ENCODE peak calls at places on chromosomes 5 and 9, in seven cellular contexts. W is fibroblast of villous mesenchyme, O is body of pancreas, Q is adrenal gland, J is fibroblast of the aortic adventitia, Z is aorta, C is mammary epithelial cell. I is an unnamed sample.

GRCh38 chr5:81948349-81948748 is 23.5 kb upstream of the ATG10 start:
- DNase-seq in J (peak), Z (no peak), C (peak), O (no peak), W (no peak), Q (no peak), I (peak)

GRCh38 chr5:87340716-87341115 is 72.0 kb downstream of the CCNH start:
- DNase-seq in Q (no peak), J (no peak), Z (no peak), W (peak), C (no peak), O (no peak), I (peak)

GRCh38 chr5:141869514-141869913 is 8.7 kb downstream of the PCDH1 start:
- DNase-seq in W (no peak), Q (no peak), C (peak), J (no peak), Z (peak), O (no peak), I (no peak)

GRCh38 chr9:95037789-95038521 is 279.6 kb downstream of the FANCC start:
- DNase-seq in W (no peak), Q (no peak), Z (no peak), O (no peak), C (peak), J (no peak), I (no peak)

GRCh38 chr9:80797841-80798688 is 891.3 kb downstream of the TLE1 start:
- DNase-seq in C (no peak), Q (no peak), J (peak), Z (no peak), W (peak), O (no peak), I (no peak)

GRCh38 chr5:109083937-109084336 is 325.8 kb downstream of the PJA2 start:
- DNase-seq in J (no peak), C (no peak), Z (no peak), W (no peak), Q (no peak), O (no peak), I (no peak)

GRCh38 chr5:143397302-143398052 is 6.0 kb downstream of the NR3C1 start:
- DNase-seq in Q (no peak), Z (no peak), J (peak), O (no peak), C (peak), W (no peak), I (no peak)

GRCh38 chr5:80125962-80126480 is 90.9 kb downstream of the THBS4 start:
- DNase-seq in C (peak), O (no peak), J (peak), Q (no peak), Z (no peak), W (peak), I (peak)

GRCh38 chr5:137376127-137376526 is 123.0 kb downstream of the SPOCK1 start:
- DNase-seq in J (no peak), Q (no peak), W (no peak), C (no peak), Z (no peak), O (no peak), I (no peak)

GRCh38 chr9:70192707-70193106 is 66.1 kb upstream of the SMC5 start:
- DNase-seq in Z (no peak), J (no peak), C (peak), Q (no peak), O (no peak), W (no peak), I (no peak)

GRCh38 chr5:115455241-115455640 is 89.3 kb downstream of the FEM1C start:
- DNase-seq in J (peak), W (peak), O (peak), Z (no peak), Q (peak), C (peak), I (peak)

GRCh38 chr9:134212809-134213507 is 48.6 kb upstream of the RNU6ATAC start:
- DNase-seq in J (no peak), Q (no peak), W (no peak), O (no peak), C (no peak), Z (peak), I (no peak)

GRCh38 chr9:117929873-117930272 is 225.7 kb downstream of the TLR4 start:
- DNase-seq in Q (no peak), C (no peak), O (no peak), W (no peak), Z (no peak), J (no peak), I (no peak)

GRCh38 chr5:138303365-138303764 is 28.2 kb downstream of the CDC25C start:
- DNase-seq in W (peak), J (no peak), C (peak), O (no peak), Z (no peak), Q (peak), I (peak)

GRCh38 chr5:1515921-1516571 is 7.7 kb downstream of the LPCAT1 start:
- DNase-seq in J (no peak), Z (peak), O (no peak), C (peak), Q (peak), W (peak), I (no peak)

GRCh38 chr5:87138091-87138819 is 129.4 kb upstream of the RASA1 start:
- DNase-seq in J (peak), C (peak), Q (no peak), W (no peak), O (no peak), Z (no peak), I (no peak)

GRCh38 chr9:107504585-107505455 is 15.3 kb upstream of the KLF4 start:
- DNase-seq in C (peak), O (peak), Z (no peak), Q (peak), W (peak), J (peak), I (peak)

GRCh38 chr9:120801441-120801840 is 8.2 kb upstream of the FBXW2 start:
- DNase-seq in C (no peak), O (no peak), Z (no peak), Q (no peak), W (no peak), J (no peak), I (no peak)

GRCh38 chr9:72592501-72593403 is 71.3 kb downstream of the TMC1 start:
- DNase-seq in W (peak), Z (no peak), J (peak), C (peak), Q (no peak), O (peak), I (peak)

GRCh38 chr5:39570418-39571027 is 145.7 kb upstream of the DAB2 start:
- DNase-seq in Q (no peak), O (no peak), W (peak), C (peak), Z (no peak), J (peak), I (peak)

GRCh38 chr5:134114886-134115805 is 665 bp downstream of the TCF7 start:
- DNase-seq in Q (peak), Z (no peak), C (no peak), W (no peak), O (peak), J (no peak), I (no peak)

GRCh38 chr5:134113908-134114875 is at the start of gene TCF7:
- DNase-seq in W (peak), Q (peak), J (peak), O (peak), Z (peak), C (peak), I (peak)

GRCh38 chr5:134112726-134113571 is 1.5 kb upstream of the TCF7 start:
- DNase-seq in W (no peak), Q (no peak), J (no peak), C (no peak), Z (no peak), O (no peak), I (no peak)

GRCh38 chr5:134111741-134112647 is 2.5 kb upstream of the TCF7 start:
- DNase-seq in Q (peak), Z (no peak), J (peak), C (peak), W (no peak), O (no peak), I (no peak)

GRCh38 chr5:134113572-134113907 is 941 bp upstream of the TCF7 start:
- DNase-seq in Q (no peak), J (no peak), C (no peak), Z (no peak), O (no peak), W (no peak), I (no peak)
- H3K4me3 ChIP-seq in Q (no peak), J (no peak), C (no peak), Z (no peak), O (peak), W (no peak), I (no peak)

DNA sequence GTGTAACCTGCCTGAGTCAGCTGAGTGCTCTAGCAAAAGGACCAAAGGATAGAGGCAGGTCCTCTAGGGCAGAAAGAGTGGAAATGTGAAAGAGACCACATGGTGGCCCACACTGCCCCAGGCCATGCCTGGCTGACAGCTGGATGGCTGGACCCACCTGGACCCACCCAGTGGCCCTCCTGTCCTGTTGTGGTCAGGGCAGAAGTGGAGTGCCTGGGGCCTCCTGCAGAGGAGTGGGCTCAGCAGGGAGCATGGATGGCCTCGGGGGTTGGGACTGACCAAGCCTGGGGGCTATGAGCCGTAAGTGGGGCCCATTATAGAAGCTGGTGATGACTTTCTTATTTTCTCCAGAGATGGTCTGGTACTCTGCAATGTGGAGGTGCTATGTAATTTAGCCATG is 55.7 kb upstream of the FAM120AOS start:
- DNase-seq in W (no peak), Z (no peak), Q (no peak), J (no peak), O (no peak), C (no peak), I (no peak)
- H3K4me3 ChIP-seq in W (no peak), Z (no peak), Q (no peak), J (no peak), O (no peak), C (no peak), I (no peak)

GRCh38 chr5:122371511-122372151 is 59.6 kb downstream of the SNCAIP start:
- DNase-seq in O (no peak), C (no peak), W (no peak), Z (no peak), J (no peak), Q (no peak), I (no peak)
- H3K4me3 ChIP-seq in O (no peak), C (no peak), W (no peak), Z (no peak), J (no peak), Q (no peak), I (no peak)

GRCh38 chr9:6415266-6415665 is 2.3 kb downstream of the UHRF2 start:
- DNase-seq in Z (no peak), O (no peak), W (no peak), Q (no peak), J (no peak), C (peak), I (no peak)
- H3K4me3 ChIP-seq in Z (peak), O (no peak), W (peak), Q (no peak), J (peak), C (peak), I (peak)

GRCh38 chr9:9904021-9904420 is 708.8 kb downstream of the PTPRD start:
- DNase-seq in O (no peak), C (no peak), Z (no peak), W (no peak), J (no peak), Q (no peak), I (no peak)
- H3K4me3 ChIP-seq in O (no peak), C (no peak), Z (no peak), W (no peak), J (no peak), Q (no peak), I (no peak)

GRCh38 chr5:55585266-55585610 is 50.5 kb upstream of the PLPP1 start:
- DNase-seq in C (no peak), O (no peak), J (no peak), Q (no peak), Z (no peak), W (no peak), I (no peak)
- H3K4me3 ChIP-seq in C (no peak), O (no peak), J (no peak), Q (no peak), Z (no peak), W (no peak), I (no peak)

GRCh38 chr9:136726631-136727191 is 14.3 kb downstream of the DIPK1B start:
- DNase-seq in C (peak), W (peak), O (no peak), J (peak), Z (no peak), Q (no peak), I (no peak)
- H3K4me3 ChIP-seq in C (peak), W (peak), O (no peak), J (peak), Z (no peak), Q (no peak), I (peak)

GRCh38 chr5:145979270-145980223 is 43.2 kb downstream of the SH3RF2 start:
- DNase-seq in Z (no peak), Q (no peak), O (peak), C (no peak), J (peak), W (peak), I (no peak)
- H3K4me3 ChIP-seq in Z (no peak), Q (no peak), O (no peak), C (no peak), J (no peak), W (no peak), I (no peak)